ENCODE peak calls at places on chromosome 1, in eight cellular contexts. One of them, this sample, is unnamed.

GRCh38 chr1:54490361-54491248 is 57.4 kb upstream of the ACOT11 start:
- DNase-seq in stimulated activated CD4-positive, alpha-beta T cell treated with anti-CD3 and anti-CD28 coated beads, Interleukin-1b, Interleukin-23, amount 100 ng/mL, for 24 hours: no peak
- DNase-seq in activated T-helper 9 cell treated with anti-CD3 and anti-CD28 coated beads, Interleukin-2, amount 50 U/mL, for 16 hours: no peak
- DNase-seq in putamen: no peak
- DNase-seq in left colon: peak
- DNase-seq in IMR-90: no peak
- DNase-seq in renal cortical epithelial cell: no peak
- DNase-seq in thoracic aorta: no peak
- DNase-seq in this sample: no peak

GRCh38 chr1:56473582-56474270 is 105.6 kb downstream of the PLPP3 start:
- DNase-seq in stimulated activated CD4-positive, alpha-beta T cell treated with anti-CD3 and anti-CD28 coated beads, Interleukin-1b, Interleukin-23, amount 100 ng/mL, for 24 hours: no peak
- DNase-seq in activated T-helper 9 cell treated with anti-CD3 and anti-CD28 coated beads, Interleukin-2, amount 50 U/mL, for 16 hours: no peak
- DNase-seq in putamen: peak
- DNase-seq in left colon: no peak
- DNase-seq in IMR-90: peak
- DNase-seq in renal cortical epithelial cell: no peak
- DNase-seq in thoracic aorta: no peak
- DNase-seq in this sample: no peak

GRCh38 chr1:9086796-9087195 is 17.4 kb upstream of the SLC2A5 start:
- DNase-seq in stimulated activated CD4-positive, alpha-beta T cell treated with anti-CD3 and anti-CD28 coated beads, Interleukin-1b, Interleukin-23, amount 100 ng/mL, for 24 hours: no peak
- DNase-seq in activated T-helper 9 cell treated with anti-CD3 and anti-CD28 coated beads, Interleukin-2, amount 50 U/mL, for 16 hours: no peak
- DNase-seq in putamen: no peak
- DNase-seq in left colon: no peak
- DNase-seq in IMR-90: no peak
- DNase-seq in renal cortical epithelial cell: no peak
- DNase-seq in thoracic aorta: no peak
- DNase-seq in this sample: no peak

GRCh38 chr1:16986113-16986512 is 5.7 kb upstream of the MFAP2 start:
- DNase-seq in stimulated activated CD4-positive, alpha-beta T cell treated with anti-CD3 and anti-CD28 coated beads, Interleukin-1b, Interleukin-23, amount 100 ng/mL, for 24 hours: no peak
- DNase-seq in activated T-helper 9 cell treated with anti-CD3 and anti-CD28 coated beads, Interleukin-2, amount 50 U/mL, for 16 hours: no peak
- DNase-seq in putamen: no peak
- DNase-seq in left colon: no peak
- DNase-seq in IMR-90: no peak
- DNase-seq in renal cortical epithelial cell: no peak
- DNase-seq in thoracic aorta: no peak
- DNase-seq in this sample: no peak

GRCh38 chr1:65717815-65718454 is 74.8 kb upstream of the PDE4B start:
- DNase-seq in stimulated activated CD4-positive, alpha-beta T cell treated with anti-CD3 and anti-CD28 coated beads, Interleukin-1b, Interleukin-23, amount 100 ng/mL, for 24 hours: no peak
- DNase-seq in activated T-helper 9 cell treated with anti-CD3 and anti-CD28 coated beads, Interleukin-2, amount 50 U/mL, for 16 hours: no peak
- DNase-seq in putamen: no peak
- DNase-seq in left colon: no peak
- DNase-seq in IMR-90: peak
- DNase-seq in renal cortical epithelial cell: peak
- DNase-seq in thoracic aorta: no peak
- DNase-seq in this sample: peak

GRCh38 chr1:185720633-185721272 is 13.4 kb upstream of the HMCN1 start:
- DNase-seq in stimulated activated CD4-positive, alpha-beta T cell treated with anti-CD3 and anti-CD28 coated beads, Interleukin-1b, Interleukin-23, amount 100 ng/mL, for 24 hours: no peak
- DNase-seq in activated T-helper 9 cell treated with anti-CD3 and anti-CD28 coated beads, Interleukin-2, amount 50 U/mL, for 16 hours: no peak
- DNase-seq in putamen: peak
- DNase-seq in left colon: no peak
- DNase-seq in IMR-90: peak
- DNase-seq in renal cortical epithelial cell: peak
- DNase-seq in thoracic aorta: no peak
- DNase-seq in this sample: no peak

GRCh38 chr1:15364740-15365139 is 44.9 kb upstream of the EFHD2 start:
- DNase-seq in stimulated activated CD4-positive, alpha-beta T cell treated with anti-CD3 and anti-CD28 coated beads, Interleukin-1b, Interleukin-23, amount 100 ng/mL, for 24 hours: no peak
- DNase-seq in activated T-helper 9 cell treated with anti-CD3 and anti-CD28 coated beads, Interleukin-2, amount 50 U/mL, for 16 hours: no peak
- DNase-seq in putamen: no peak
- DNase-seq in left colon: no peak
- DNase-seq in IMR-90: no peak
- DNase-seq in renal cortical epithelial cell: no peak
- DNase-seq in thoracic aorta: no peak
- DNase-seq in this sample: no peak

GRCh38 chr1:2991753-2992495 is 29.3 kb upstream of the ACTRT2 start:
- DNase-seq in stimulated activated CD4-positive, alpha-beta T cell treated with anti-CD3 and anti-CD28 coated beads, Interleukin-1b, Interleukin-23, amount 100 ng/mL, for 24 hours: no peak
- DNase-seq in activated T-helper 9 cell treated with anti-CD3 and anti-CD28 coated beads, Interleukin-2, amount 50 U/mL, for 16 hours: no peak
- DNase-seq in putamen: no peak
- DNase-seq in left colon: no peak
- DNase-seq in IMR-90: no peak
- DNase-seq in renal cortical epithelial cell: no peak
- DNase-seq in thoracic aorta: no peak
- DNase-seq in this sample: no peak

GRCh38 chr1:231938211-231938610 is 311.6 kb downstream of the DISC1 start:
- DNase-seq in stimulated activated CD4-positive, alpha-beta T cell treated with anti-CD3 and anti-CD28 coated beads, Interleukin-1b, Interleukin-23, amount 100 ng/mL, for 24 hours: no peak
- DNase-seq in activated T-helper 9 cell treated with anti-CD3 and anti-CD28 coated beads, Interleukin-2, amount 50 U/mL, for 16 hours: no peak
- DNase-seq in putamen: no peak
- DNase-seq in left colon: no peak
- DNase-seq in IMR-90: no peak
- DNase-seq in renal cortical epithelial cell: no peak
- DNase-seq in thoracic aorta: no peak
- DNase-seq in this sample: no peak

GRCh38 chr1:234871710-234872262 is 256.9 kb downstream of the TOMM20 start:
- DNase-seq in stimulated activated CD4-positive, alpha-beta T cell treated with anti-CD3 and anti-CD28 coated beads, Interleukin-1b, Interleukin-23, amount 100 ng/mL, for 24 hours: no peak
- DNase-seq in activated T-helper 9 cell treated with anti-CD3 and anti-CD28 coated beads, Interleukin-2, amount 50 U/mL, for 16 hours: no peak
- DNase-seq in putamen: no peak
- DNase-seq in left colon: no peak
- DNase-seq in IMR-90: peak
- DNase-seq in renal cortical epithelial cell: peak
- DNase-seq in thoracic aorta: no peak
- DNase-seq in this sample: no peak

GRCh38 chr1:198088360-198089071 is 68.3 kb upstream of the NEK7 start:
- DNase-seq in stimulated activated CD4-positive, alpha-beta T cell treated with anti-CD3 and anti-CD28 coated beads, Interleukin-1b, Interleukin-23, amount 100 ng/mL, for 24 hours: no peak
- DNase-seq in activated T-helper 9 cell treated with anti-CD3 and anti-CD28 coated beads, Interleukin-2, amount 50 U/mL, for 16 hours: no peak
- DNase-seq in putamen: no peak
- DNase-seq in left colon: no peak
- DNase-seq in IMR-90: peak
- DNase-seq in renal cortical epithelial cell: peak
- DNase-seq in thoracic aorta: no peak
- DNase-seq in this sample: peak

GRCh38 chr1:191572479-191572878 is 585.8 kb upstream of the RGS18 start:
- DNase-seq in stimulated activated CD4-positive, alpha-beta T cell treated with anti-CD3 and anti-CD28 coated beads, Interleukin-1b, Interleukin-23, amount 100 ng/mL, for 24 hours: no peak
- DNase-seq in activated T-helper 9 cell treated with anti-CD3 and anti-CD28 coated beads, Interleukin-2, amount 50 U/mL, for 16 hours: no peak
- DNase-seq in putamen: no peak
- DNase-seq in left colon: no peak
- DNase-seq in IMR-90: no peak
- DNase-seq in renal cortical epithelial cell: no peak
- DNase-seq in thoracic aorta: no peak
- DNase-seq in this sample: no peak

GRCh38 chr1:107649023-107649422 is 316.0 kb downstream of the VAV3 start:
- DNase-seq in stimulated activated CD4-positive, alpha-beta T cell treated with anti-CD3 and anti-CD28 coated beads, Interleukin-1b, Interleukin-23, amount 100 ng/mL, for 24 hours: no peak
- DNase-seq in activated T-helper 9 cell treated with anti-CD3 and anti-CD28 coated beads, Interleukin-2, amount 50 U/mL, for 16 hours: no peak
- DNase-seq in putamen: no peak
- DNase-seq in left colon: no peak
- DNase-seq in IMR-90: peak
- DNase-seq in renal cortical epithelial cell: peak
- DNase-seq in thoracic aorta: no peak
- DNase-seq in this sample: no peak

GRCh38 chr1:190207733-190208132 is 269.9 kb downstream of the BRINP3 start:
- DNase-seq in stimulated activated CD4-positive, alpha-beta T cell treated with anti-CD3 and anti-CD28 coated beads, Interleukin-1b, Interleukin-23, amount 100 ng/mL, for 24 hours: no peak
- DNase-seq in activated T-helper 9 cell treated with anti-CD3 and anti-CD28 coated beads, Interleukin-2, amount 50 U/mL, for 16 hours: no peak
- DNase-seq in putamen: no peak
- DNase-seq in left colon: no peak
- DNase-seq in IMR-90: no peak
- DNase-seq in renal cortical epithelial cell: no peak
- DNase-seq in thoracic aorta: no peak
- DNase-seq in this sample: no peak

GRCh38 chr1:206744683-206745082 is 25.9 kb upstream of the IL19 start:
- DNase-seq in stimulated activated CD4-positive, alpha-beta T cell treated with anti-CD3 and anti-CD28 coated beads, Interleukin-1b, Interleukin-23, amount 100 ng/mL, for 24 hours: no peak
- DNase-seq in activated T-helper 9 cell treated with anti-CD3 and anti-CD28 coated beads, Interleukin-2, amount 50 U/mL, for 16 hours: no peak
- DNase-seq in putamen: no peak
- DNase-seq in left colon: no peak
- DNase-seq in IMR-90: peak
- DNase-seq in renal cortical epithelial cell: no peak
- DNase-seq in thoracic aorta: no peak
- DNase-seq in this sample: no peak

GRCh38 chr1:116667577-116668105 is at the start of gene IGSF3:
- DNase-seq in stimulated activated CD4-positive, alpha-beta T cell treated with anti-CD3 and anti-CD28 coated beads, Interleukin-1b, Interleukin-23, amount 100 ng/mL, for 24 hours: peak
- DNase-seq in activated T-helper 9 cell treated with anti-CD3 and anti-CD28 coated beads, Interleukin-2, amount 50 U/mL, for 16 hours: peak
- DNase-seq in putamen: no peak
- DNase-seq in left colon: peak
- DNase-seq in IMR-90: peak
- DNase-seq in renal cortical epithelial cell: no peak
- DNase-seq in thoracic aorta: no peak
- DNase-seq in this sample: no peak